ENCODE peak calls at places on chromosomes 13 and 19, in five cellular contexts. N, D, J, E and L are unnamed samples.

GRCh38 chr19:46454244-46454643 is 17.1 kb downstream of the PNMA8A start:
- DNase-seq in N (no peak), D (no peak), J (no peak), E (no peak), L (no peak)

GRCh38 chr13:27971236-27971645 is 2.1 kb upstream of the CDX2 start:
- DNase-seq in N (no peak), D (no peak), J (peak), E (no peak), L (no peak)

GRCh38 chr19:12872255-12872654 is 9.0 kb downstream of the DNASE2 start:
- DNase-seq in N (no peak), D (no peak), J (no peak), E (no peak), L (no peak)

GRCh38 chr19:56403764-56404704 is at the start of gene ZNF583:
- DNase-seq in N (peak), D (peak), J (peak), E (peak), L (peak)

GRCh38 chr19:18980432-18981020 is 39.5 kb upstream of the HOMER3 start:
- DNase-seq in N (no peak), D (no peak), J (no peak), E (no peak), L (no peak)

GRCh38 chr13:42571895-42572294 is 2.1 kb upstream of the TNFSF11 start:
- DNase-seq in N (no peak), D (no peak), J (no peak), E (no peak), L (no peak)

GRCh38 chr13:74162135-74162534 is 27.9 kb upstream of the KLF12 start:
- DNase-seq in N (no peak), D (no peak), J (no peak), E (no peak), L (no peak)

GRCh38 chr13:36778083-36778671 is 40.8 kb upstream of the RFXAP start:
- DNase-seq in N (no peak), D (no peak), J (peak), E (no peak), L (no peak)

GRCh38 chr13:63403726-63404125 is 1988.1 kb upstream of the PCDH20 start:
- DNase-seq in N (no peak), D (no peak), J (no peak), E (no peak), L (no peak)

GRCh38 chr19:55626350-55626749 is 2.0 kb upstream of the ZNF784 start:
- DNase-seq in N (peak), D (no peak), J (no peak), E (no peak), L (no peak)

DNA sequence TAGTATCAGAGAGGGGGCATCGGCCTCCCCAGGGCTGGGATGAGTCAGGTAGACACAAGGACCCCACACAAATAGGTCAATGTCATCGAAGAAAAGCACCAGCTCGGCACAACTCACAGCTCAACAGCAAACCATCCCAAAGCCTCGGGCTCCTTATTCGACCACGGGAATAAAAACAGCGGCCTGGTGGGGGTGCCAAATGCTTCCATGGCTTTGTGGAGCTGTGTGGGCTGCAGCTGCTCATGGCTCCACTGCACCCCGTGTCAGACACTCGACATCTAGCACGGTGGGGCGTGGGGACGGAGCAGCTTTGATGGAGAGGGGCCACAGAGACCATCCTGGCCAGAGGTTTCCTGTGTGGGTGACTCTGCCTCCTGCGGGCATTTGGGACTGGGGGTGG is 212.5 kb upstream of the SOX1 start:
- DNase-seq in N (no peak), D (no peak), J (no peak), E (no peak), L (no peak)
- TF ChIP-seq CTCF in N (no peak), D (no peak), J (no peak), E (no peak), L (no peak)

DNA sequence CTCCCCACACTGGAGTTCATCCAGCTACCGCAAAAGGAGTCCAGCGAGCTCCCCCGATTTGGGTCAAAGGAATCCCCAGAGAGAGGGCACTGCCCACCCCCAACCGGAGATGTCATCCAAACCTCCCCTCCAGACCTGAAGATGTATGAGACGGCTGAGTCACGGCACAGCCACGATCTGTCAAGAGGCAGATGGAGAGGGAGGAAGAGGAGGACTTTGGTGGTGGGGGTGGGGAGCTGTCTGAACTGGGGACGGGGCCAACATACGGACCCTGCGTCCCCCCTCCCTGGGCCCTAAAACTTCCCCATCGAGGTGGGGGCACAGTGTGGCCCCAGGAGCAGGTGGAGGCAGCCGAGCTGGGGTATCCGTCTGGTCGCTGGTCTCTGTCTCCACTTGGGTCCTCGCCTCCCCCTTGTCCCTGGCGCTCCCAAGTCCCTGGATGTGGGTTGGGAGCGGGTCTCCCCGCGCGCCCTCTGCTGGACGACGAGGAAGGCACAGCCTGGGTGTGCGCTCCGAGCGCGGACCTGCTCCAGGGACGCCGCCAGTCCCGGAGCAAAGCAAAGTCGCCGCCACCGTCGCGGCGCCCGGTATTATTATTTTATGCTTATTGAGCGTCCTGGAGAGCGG is 3.8 kb downstream of the PDE4A start:
- DNase-seq in N (peak), D (peak), J (peak), E (no peak), L (peak)
- TF ChIP-seq CTCF in N (peak), D (peak), J (peak), E (peak), L (peak)

DNA sequence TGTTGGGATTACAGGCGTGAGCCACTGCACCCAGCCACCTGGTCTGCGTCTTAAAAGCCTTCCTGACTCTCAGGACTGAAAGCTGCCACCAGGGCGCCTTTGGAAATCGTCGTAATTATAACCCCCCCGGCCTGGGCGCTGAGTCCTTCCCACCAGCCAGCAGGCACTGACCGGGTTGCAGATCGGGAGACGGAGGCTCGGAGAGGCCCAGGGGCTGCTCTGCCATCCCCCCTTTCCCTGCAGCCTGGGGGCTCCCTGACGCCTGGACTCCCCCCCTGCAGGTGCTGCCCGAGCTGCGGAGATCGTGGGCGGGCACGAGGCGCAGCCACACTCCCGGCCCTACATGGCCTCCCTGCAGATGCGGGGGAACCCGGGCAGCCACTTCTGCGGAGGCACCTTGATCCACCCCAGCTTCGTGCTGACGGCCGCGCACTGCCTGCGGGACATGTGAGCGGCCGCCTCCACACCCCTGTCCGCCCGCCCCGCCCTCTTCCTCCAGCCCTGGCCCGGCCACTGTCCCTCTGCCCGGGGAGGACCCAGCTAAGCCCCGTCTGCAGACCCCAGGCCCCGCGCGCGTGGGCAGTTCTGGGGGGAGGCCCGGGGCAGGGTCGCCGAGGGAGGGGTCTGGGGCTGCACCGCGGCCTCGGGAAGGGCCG is 2.5 kb downstream of the PRTN3 start:
- DNase-seq in N (no peak), D (no peak), J (peak), E (no peak), L (peak)
- TF ChIP-seq CTCF in N (no peak), D (no peak), J (no peak), E (no peak), L (no peak)

DNA sequence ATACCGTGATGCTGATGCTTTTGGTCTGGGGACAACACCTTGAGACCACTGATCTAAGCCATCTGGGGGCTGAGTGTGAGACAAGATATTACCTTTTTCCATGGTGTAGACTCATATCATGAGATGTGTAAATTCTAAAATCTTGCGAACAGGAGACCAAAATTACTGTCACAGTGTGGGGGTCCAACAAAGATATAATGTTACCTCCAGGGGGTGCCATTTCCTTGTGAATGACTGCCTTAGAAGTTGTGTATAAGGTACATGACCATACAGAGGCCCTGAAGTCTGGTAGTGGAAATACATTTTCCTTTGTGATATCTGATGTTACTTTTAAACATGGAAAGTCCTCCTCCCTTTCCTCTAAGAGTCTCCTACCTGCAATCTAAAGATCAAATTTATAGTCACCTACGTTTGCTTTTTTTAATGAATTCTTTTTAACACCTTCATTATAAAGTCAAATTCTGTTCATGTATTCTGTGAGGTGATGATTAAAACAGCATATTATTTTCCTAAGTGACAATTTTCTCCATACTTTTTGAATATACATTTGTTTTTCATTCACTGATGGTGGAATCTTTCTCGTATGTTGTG is 113.5 kb downstream of the RFC3 start:
- DNase-seq in N (no peak), D (no peak), J (peak), E (no peak), L (no peak)
- TF ChIP-seq CTCF in N (no peak), D (no peak), J (peak), E (peak), L (peak)